ENCODE peak calls at places on chromosome 18, in four cellular contexts. R, Q, D and F are unnamed samples.

GRCh38 chr18:35521133-35521532 is 23.4 kb upstream of the INO80C start:
- DNase-seq in R (no peak), Q (no peak), D (no peak), F (no peak)

GRCh38 chr18:28359177-28359576 is 182.2 kb upstream of the CDH2 start:
- DNase-seq in R (no peak), Q (no peak), D (no peak), F (no peak)

GRCh38 chr18:44725300-44726096 is 44.8 kb downstream of the SETBP1 start:
- DNase-seq in R (no peak), Q (peak; percentile 71), D (peak; percentile 59), F (no peak)

GRCh38 chr18:49980869-49981268 is 167.5 kb upstream of the ACAA2 start:
- DNase-seq in R (no peak), Q (no peak), D (no peak), F (no peak)

GRCh38 chr18:11669948-11670275 is 19.2 kb upstream of the GNAL start:
- DNase-seq in R (no peak), Q (no peak), D (no peak), F (no peak)

GRCh38 chr18:3623769-3624545 is 174.0 kb downstream of the TGIF1 start:
- DNase-seq in R (peak; percentile 45), Q (no peak), D (peak; percentile 86), F (peak; percentile 98)

GRCh38 chr18:371616-371998 is 103.8 kb upstream of the THOC1 start:
- DNase-seq in R (no peak), Q (no peak), D (no peak), F (no peak)

GRCh38 chr18:50816767-50817166 is 3.0 kb downstream of the MRO start:
- DNase-seq in R (peak; percentile 21), Q (no peak), D (no peak), F (no peak)

GRCh38 chr18:3836937-3837336 is 387.0 kb downstream of the TGIF1 start:
- DNase-seq in R (no peak), Q (no peak), D (no peak), F (no peak)

GRCh38 chr18:79567481-79568147 is 112.0 kb upstream of the CTDP1 start:
- DNase-seq in R (peak; percentile 54), Q (no peak), D (no peak), F (no peak)

GRCh38 chr18:40402052-40402451 is 1553.0 kb upstream of the PIK3C3 start:
- DNase-seq in R (no peak), Q (no peak), D (no peak), F (no peak)

GRCh38 chr18:24009651-24010333 is 4.8 kb upstream of the TTC39C start:
- DNase-seq in R (no peak), Q (peak; percentile 74), D (no peak), F (no peak)

GRCh38 chr18:11963991-11964484 is 17.3 kb upstream of the IMPA2 start:
- DNase-seq in R (no peak), Q (no peak), D (no peak), F (no peak)

GRCh38 chr18:38033282-38033681 is 467.7 kb upstream of the CELF4 start:
- DNase-seq in R (no peak), Q (no peak), D (no peak), F (no peak)

GRCh38 chr18:7038330-7038846 is 79.2 kb downstream of the LAMA1 start:
- DNase-seq in R (peak; percentile 90), Q (no peak), D (peak; percentile 52), F (peak; percentile 27)

GRCh38 chr18:77131100-77131651 is 1.4 kb downstream of the MBP start:
- DNase-seq in R (no peak), Q (no peak), D (no peak), F (no peak)
- TF ChIP-seq ETV6 in R (no peak), Q (no peak), D (no peak), F (no peak)

DNA sequence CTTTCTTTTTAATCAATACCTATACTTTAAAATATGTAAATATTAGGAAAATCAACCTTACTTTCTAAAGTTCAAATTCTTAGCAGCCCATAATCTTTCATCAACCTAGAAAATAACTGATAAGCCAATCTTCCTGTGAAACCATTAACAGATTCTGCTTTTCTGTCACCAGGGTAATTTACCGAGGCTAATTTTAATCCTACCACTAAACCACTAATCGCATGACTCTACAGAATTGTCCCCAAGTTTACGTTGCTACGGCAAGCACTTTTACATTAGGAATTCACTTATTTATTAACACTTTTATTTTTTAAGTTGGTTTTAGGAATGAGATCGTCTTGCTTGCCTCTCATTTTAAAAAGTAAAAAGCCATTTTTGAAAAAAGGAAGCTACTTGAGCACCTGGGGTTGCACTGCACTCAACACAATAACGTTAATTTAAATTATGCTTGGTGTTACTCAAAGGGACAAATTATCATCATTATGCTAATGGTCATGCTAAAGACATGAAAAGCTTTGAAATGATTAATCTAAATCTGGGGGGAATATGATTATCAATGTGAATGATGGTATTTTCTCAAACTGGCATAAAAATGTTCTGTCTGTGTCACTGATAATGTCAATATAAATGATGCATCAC is 10.2 kb downstream of the ZNF516 start:
- DNase-seq in R (no peak), Q (no peak), D (no peak), F (no peak)
- TF ChIP-seq ETV6 in R (no peak), Q (no peak), D (no peak), F (no peak)

GRCh38 chr18:46462523-46462922 is 194.5 kb downstream of the LOXHD1 start:
- DNase-seq in R (no peak), Q (no peak), D (no peak), F (no peak)

GRCh38 chr18:46459789-46460455 is 197.1 kb downstream of the LOXHD1 start:
- DNase-seq in R (no peak), Q (no peak), D (no peak), F (no peak)

GRCh38 chr18:46464926-46465655 is 191.9 kb downstream of the LOXHD1 start:
- DNase-seq in R (no peak), Q (no peak), D (peak; percentile 10), F (no peak)

GRCh38 chr18:46460754-46461153 is 196.3 kb downstream of the LOXHD1 start:
- DNase-seq in R (no peak), Q (no peak), D (no peak), F (no peak)

GRCh38 chr18:46461993-46462392 is 195.0 kb downstream of the LOXHD1 start:
- DNase-seq in R (no peak), Q (no peak), D (no peak), F (no peak)
- TF ChIP-seq ETV6 in R (no peak), Q (no peak), D (no peak), F (no peak)

DNA sequence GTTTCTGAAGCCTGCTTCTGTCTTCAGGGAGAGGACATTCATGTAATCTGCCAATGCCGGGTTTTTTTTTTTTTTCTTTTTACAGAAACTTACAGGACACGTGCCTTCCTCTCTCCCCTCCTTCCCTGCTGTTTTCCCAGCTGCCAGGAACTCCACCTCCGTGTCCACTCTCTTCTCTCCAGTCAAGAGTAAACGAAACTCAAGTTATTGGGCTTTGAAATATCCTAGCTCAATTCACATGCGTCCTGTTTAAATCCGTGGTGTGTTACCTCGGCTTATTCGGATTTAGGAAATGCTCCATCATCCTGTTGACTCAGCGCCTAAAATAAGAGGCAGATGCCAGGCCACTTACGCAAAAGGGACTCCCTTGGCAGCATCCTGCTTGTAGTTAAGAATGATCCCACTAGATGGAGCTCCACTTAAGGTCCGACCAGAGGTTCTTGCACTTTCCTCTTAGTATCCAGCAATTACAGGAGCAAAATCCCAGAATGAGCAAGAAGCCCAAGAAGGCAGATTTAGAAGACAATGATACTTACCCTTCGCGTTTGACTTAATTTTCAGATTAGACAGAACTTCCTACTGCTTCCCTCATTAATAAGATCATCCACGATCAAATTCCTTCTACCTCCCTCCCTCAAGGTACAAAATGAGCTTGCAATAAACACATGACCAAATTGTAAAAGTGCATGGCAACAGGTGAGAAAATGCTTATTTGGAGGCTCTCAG is 97.2 kb upstream of the ZCCHC2 start:
- DNase-seq in R (peak; percentile 57), Q (no peak), D (peak; percentile 54), F (peak; percentile 88)
- TF ChIP-seq ETV6 in R (no peak), Q (no peak), D (no peak), F (no peak)

DNA sequence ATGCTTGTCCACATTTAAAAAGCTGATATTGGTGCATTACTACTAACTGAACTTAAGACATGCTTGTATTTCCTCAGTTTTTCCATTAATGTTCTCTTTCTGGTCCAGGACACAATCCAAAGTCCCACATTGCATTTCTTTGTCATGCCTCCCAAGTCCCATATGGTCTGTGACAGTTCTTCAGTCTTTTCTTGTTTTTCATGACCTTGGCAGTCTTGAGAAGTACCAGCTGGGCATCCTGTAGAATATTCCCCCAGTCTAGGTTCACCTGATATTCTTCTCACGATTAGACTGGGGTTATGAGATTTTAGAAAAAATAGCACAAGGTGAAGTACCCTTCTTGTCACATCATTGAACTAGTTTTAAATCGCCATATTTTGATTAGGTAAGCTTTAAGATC is 10.3 kb upstream of the ZBTB14 start:
- DNase-seq in R (no peak), Q (no peak), D (no peak), F (no peak)
- TF ChIP-seq ETV6 in R (no peak), Q (no peak), D (no peak), F (no peak)

GRCh38 chr18:31356025-31356424 is 20.6 kb upstream of the DSG4 start:
- DNase-seq in R (no peak), Q (peak; percentile 20), D (no peak), F (no peak)
- TF ChIP-seq ETV6 in R (no peak), Q (no peak), D (no peak), F (no peak)